ENCODE peak calls at places on chromosomes 12 and 14, in nine cellular contexts. X, P, G, R, W, N, C, L and Y are unnamed samples.

GRCh38 chr12:63404611-63405010 is 253.6 kb upstream of the AVPR1A start:
- DNase-seq in X (no peak), P (no peak), G (no peak), R (peak; percentile 61), W (no peak), N (no peak), C (no peak), L (no peak), Y (no peak)

GRCh38 chr14:53285806-53286205 is 132.7 kb upstream of the DDHD1 start:
- DNase-seq in X (no peak), P (no peak), G (no peak), R (peak; percentile 10), W (no peak), N (no peak), C (no peak), L (no peak), Y (peak; percentile 34)

GRCh38 chr12:88172844-88173407 is 30.8 kb downstream of the TMTC3 start:
- DNase-seq in X (no peak), P (no peak), G (peak; percentile 57), R (no peak), W (no peak), N (no peak), C (no peak), L (peak; percentile 41), Y (no peak)

GRCh38 chr14:94940263-94940993 is 170.5 kb upstream of the GSC start:
- DNase-seq in X (peak; percentile 79), P (no peak), G (no peak), R (no peak), W (no peak), N (no peak), C (peak; percentile 50), L (no peak), Y (no peak)

GRCh38 chr14:78633747-78634146 is 463.6 kb downstream of the NRXN3 start:
- DNase-seq in X (no peak), P (no peak), G (no peak), R (no peak), W (no peak), N (no peak), C (no peak), L (no peak), Y (no peak)

GRCh38 chr12:19129486-19130223 is at the start of gene PLEKHA5:
- DNase-seq in X (peak; percentile 92), P (peak; percentile 8), G (peak; percentile 56), R (peak; percentile 72), W (no peak), N (peak; percentile 79), C (peak; percentile 81), L (peak; percentile 67), Y (peak; percentile 61)

GRCh38 chr12:111284709-111285108 is 84.2 kb downstream of the PHETA1 start:
- DNase-seq in X (no peak), P (no peak), G (no peak), R (no peak), W (no peak), N (no peak), C (no peak), L (no peak), Y (no peak)

GRCh38 chr12:89959188-89959587 is 250.6 kb upstream of the ATP2B1 start:
- DNase-seq in X (no peak), P (no peak), G (peak; percentile 43), R (no peak), W (no peak), N (no peak), C (no peak), L (no peak), Y (peak; percentile 5)

GRCh38 chr14:36655963-36656768 is 5.5 kb upstream of the PAX9 start:
- DNase-seq in X (no peak), P (no peak), G (no peak), R (no peak), W (no peak), N (no peak), C (no peak), L (peak; percentile 73), Y (no peak)

GRCh38 chr12:15863984-15864383 is 18.2 kb upstream of the STRAP start:
- DNase-seq in X (no peak), P (peak; percentile 20), G (no peak), R (no peak), W (no peak), N (no peak), C (no peak), L (no peak), Y (no peak)

GRCh38 chr12:107503851-107504502 is 181.6 kb upstream of the PWP1 start:
- DNase-seq in X (no peak), P (no peak), G (no peak), R (no peak), W (no peak), N (no peak), C (no peak), L (no peak), Y (no peak)

GRCh38 chr12:30909721-30910350 is 16.7 kb upstream of the TSPAN11 start:
- DNase-seq in X (no peak), P (no peak), G (no peak), R (no peak), W (no peak), N (no peak), C (no peak), L (no peak), Y (no peak)

GRCh38 chr14:104297313-104297704 is 158.9 kb downstream of the KIF26A start:
- DNase-seq in X (peak; percentile 78), P (no peak), G (no peak), R (no peak), W (peak; percentile 15), N (no peak), C (no peak), L (no peak), Y (no peak)

GRCh38 chr12:10501031-10501430 is 4.7 kb upstream of the EIF2S3B start:
- DNase-seq in X (no peak), P (no peak), G (no peak), R (peak; percentile 30), W (no peak), N (no peak), C (no peak), L (peak; percentile 34), Y (peak; percentile 26)

GRCh38 chr12:69008510-69008909 is 75.5 kb upstream of the CPM start:
- DNase-seq in X (no peak), P (no peak), G (no peak), R (peak; percentile 33), W (peak; percentile 72), N (no peak), C (no peak), L (peak; percentile 97), Y (peak; percentile 93)

GRCh38 chr14:60214415-60215126 is 34.5 kb upstream of the PPM1A start:
- DNase-seq in X (no peak), P (no peak), G (no peak), R (no peak), W (no peak), N (no peak), C (no peak), L (no peak), Y (no peak)

GRCh38 chr14:71012888-71013287 is 105.6 kb downstream of the PCNX1 start:
- DNase-seq in X (no peak), P (no peak), G (no peak), R (no peak), W (no peak), N (no peak), C (no peak), L (no peak), Y (no peak)

GRCh38 chr14:71013551-71014192 is 106.4 kb downstream of the PCNX1 start:
- DNase-seq in X (no peak), P (no peak), G (no peak), R (peak; percentile 22), W (no peak), N (no peak), C (no peak), L (no peak), Y (no peak)

GRCh38 chr14:71006200-71006563 is 98.9 kb downstream of the PCNX1 start:
- DNase-seq in X (no peak), P (no peak), G (peak; percentile 26), R (no peak), W (no peak), N (no peak), C (no peak), L (peak; percentile 6), Y (no peak)

GRCh38 chr14:71011479-71011878 is 104.2 kb downstream of the PCNX1 start:
- DNase-seq in X (no peak), P (no peak), G (no peak), R (peak; percentile 30), W (no peak), N (no peak), C (no peak), L (no peak), Y (no peak)
- TF ChIP-seq CTCF in X (no peak), P (no peak), G (peak; percentile 68), R (peak; percentile 49), W (no peak), N (peak; percentile 31), C (no peak), L (peak; percentile 9), Y (peak; percentile 20)

DNA sequence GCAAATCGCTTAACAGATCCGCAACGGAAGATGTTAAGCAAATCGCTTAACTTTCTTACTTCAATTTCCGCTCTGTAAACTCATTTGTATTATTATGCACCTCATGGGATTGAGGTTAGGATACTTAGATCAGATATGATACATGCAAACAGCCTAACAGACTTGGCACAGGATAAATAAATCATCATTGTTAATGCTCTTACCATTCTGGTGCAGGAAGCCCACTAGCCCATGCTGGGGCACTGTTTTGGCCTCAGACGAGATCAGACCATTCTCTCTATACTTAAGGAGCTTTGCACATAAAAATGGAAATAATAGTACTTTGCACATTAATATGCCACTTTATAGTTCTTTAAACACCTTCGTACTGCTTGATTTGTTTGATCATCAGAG is 445 bp downstream of the NCAPD2 start:
- DNase-seq in X (no peak), P (no peak), G (peak; percentile 19), R (no peak), W (no peak), N (no peak), C (no peak), L (no peak), Y (no peak)
- TF ChIP-seq CTCF in X (no peak), P (no peak), G (peak; percentile 42), R (peak; percentile 16), W (no peak), N (no peak), C (no peak), L (no peak), Y (no peak)

DNA sequence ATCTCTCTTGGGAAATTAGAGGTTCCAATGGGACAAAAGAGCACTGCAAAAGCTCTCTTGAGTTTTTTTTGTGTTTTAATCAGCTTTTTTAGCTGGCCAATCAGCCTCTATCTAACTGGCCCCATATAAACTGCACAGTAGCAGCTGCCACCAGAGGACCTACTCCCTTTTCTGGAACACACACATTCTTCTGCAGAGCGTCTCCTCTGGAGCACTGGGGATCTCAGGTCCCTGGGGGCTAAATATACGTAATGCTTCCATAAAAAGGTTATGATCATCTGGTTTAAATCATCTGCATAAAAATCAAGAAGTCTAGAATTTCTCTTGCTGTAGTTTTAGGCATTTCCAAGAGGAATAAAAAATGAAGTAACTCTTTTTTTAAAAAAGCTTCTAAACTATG is 32.3 kb downstream of the TSPAN8 start:
- DNase-seq in X (no peak), P (no peak), G (no peak), R (no peak), W (no peak), N (no peak), C (no peak), L (no peak), Y (no peak)
- TF ChIP-seq CTCF in X (no peak), P (no peak), G (no peak), R (peak; percentile 14), W (no peak), N (no peak), C (no peak), L (no peak), Y (no peak)

DNA sequence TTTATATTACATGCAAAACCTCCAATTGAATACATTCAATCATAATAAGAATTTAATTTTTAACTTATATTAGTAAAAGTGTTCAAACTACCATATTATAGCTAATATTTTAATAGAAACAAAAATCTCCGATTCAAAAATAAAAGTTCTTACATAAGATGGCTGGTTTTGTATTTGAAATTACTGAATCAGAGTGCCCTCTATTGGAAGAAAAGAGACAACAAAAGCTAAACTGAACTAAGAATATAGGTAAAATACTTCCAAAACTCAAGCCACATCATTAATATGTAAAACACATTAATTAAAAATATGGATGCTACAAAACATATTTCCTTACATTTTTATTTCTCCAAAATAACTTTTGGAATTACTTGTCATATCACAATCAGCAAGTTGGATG is 120.3 kb downstream of the GARIN6 start:
- DNase-seq in X (no peak), P (no peak), G (no peak), R (peak; percentile 37), W (no peak), N (no peak), C (no peak), L (peak; percentile 33), Y (peak; percentile 35)
- TF ChIP-seq CTCF in X (no peak), P (peak; percentile 51), G (peak; percentile 69), R (peak; percentile 58), W (peak; percentile 13), N (peak; percentile 62), C (peak; percentile 46), L (peak; percentile 39), Y (peak; percentile 52)